ENCODE peak calls at places on chromosome 13, in six cellular contexts. S is endothelial cell of umbilical vein, K is GM12878, X is H1, F is K562, L is HepG2. D is an unnamed sample.
A peak's percentile ranks its signal among the peaks of the same experiment; 100 is the strongest.

GRCh38 chr13:44050450-44051063 is 170.9 kb downstream of the LACC1 start:
- DNase-seq in S (peak; percentile 49), K (no peak), X (no peak), F (peak; percentile 4), L (peak; percentile 7), D (peak; percentile 32)

GRCh38 chr13:74904547-74904946 is 577.4 kb downstream of the TBC1D4 start:
- DNase-seq in S (no peak), K (no peak), X (no peak), F (no peak), L (no peak), D (no peak)

GRCh38 chr13:33016414-33017409 is at the start of gene KL:
- DNase-seq in S (no peak), K (no peak), X (no peak), F (no peak), L (no peak), D (no peak)

GRCh38 chr13:23319915-23320224 is 113.6 kb downstream of the SACS start:
- DNase-seq in S (no peak), K (no peak), X (no peak), F (no peak), L (no peak), D (no peak)

GRCh38 chr13:73040968-73041580 is 17.7 kb upstream of the KLF5 start:
- DNase-seq in S (no peak), K (no peak), X (no peak), F (no peak), L (peak; percentile 24), D (no peak)

GRCh38 chr13:65966991-65967451 is 1263.1 kb downstream of the PCDH9 start:
- DNase-seq in S (peak; percentile 36), K (no peak), X (peak; percentile 25), F (peak; percentile 2), L (peak; percentile 34), D (peak; percentile 60)

GRCh38 chr13:99185606-99186005 is 15.0 kb upstream of the UBAC2 start:
- DNase-seq in S (no peak), K (no peak), X (no peak), F (no peak), L (no peak), D (no peak)

GRCh38 chr13:98396071-98396710 is 180.7 kb downstream of the STK24 start:
- DNase-seq in S (no peak), K (no peak), X (no peak), F (no peak), L (no peak), D (no peak)

DNA sequence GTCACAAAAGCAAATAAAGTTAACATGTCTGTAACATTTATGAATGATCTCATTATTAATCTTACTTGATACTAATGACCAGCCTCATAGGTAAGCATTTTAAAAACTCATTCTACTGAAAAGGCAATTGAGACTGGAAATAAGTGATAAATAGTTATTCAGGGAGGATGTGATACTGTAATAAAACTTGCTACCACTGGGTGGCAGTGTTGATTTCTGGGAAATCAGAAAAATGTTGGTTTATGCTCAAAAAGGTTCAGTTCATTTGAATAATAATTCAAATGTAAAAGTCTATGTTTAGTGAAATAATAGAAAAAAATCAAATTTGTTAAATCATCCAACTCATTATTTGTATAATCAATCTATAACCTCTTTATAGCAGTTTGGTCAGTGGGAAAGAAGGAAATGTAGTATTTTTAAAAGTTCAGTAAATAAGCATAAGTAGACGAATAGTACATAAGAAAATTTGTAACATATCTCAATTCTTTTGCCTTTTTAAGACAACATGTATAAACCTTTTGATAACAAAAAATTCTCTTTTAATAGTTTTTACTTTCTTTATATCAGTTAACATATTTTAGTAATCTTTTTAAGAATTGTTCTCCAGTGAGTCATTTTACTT is 9.6 kb downstream of the ABHD13 start:
- DNase-seq in S (peak; percentile 55), K (no peak), X (no peak), F (peak; percentile 29), L (peak; percentile 21), D (peak; percentile 19)
- H4K20me1 ChIP-seq in S (peaks cover 9% of the 10 kb centered on the region), K (no peaks in the 10 kb centered on the region), X (peaks cover 2% of the 10 kb centered on the region), F (no peaks in the 10 kb centered on the region), L (peaks cover 12% of the 10 kb centered on the region), D (no peaks in the 10 kb centered on the region)

GRCh38 chr13:113791226-113791625 is 32.2 kb downstream of the TMEM255B start:
- DNase-seq in S (no peak), K (no peak), X (no peak), F (no peak), L (no peak), D (no peak)
- TF ChIP-seq POLR2A in S (no peak), K (no peak), X (no peak), F (no peak), L (no peak), D (no peak)

GRCh38 chr13:26423634-26424033 is 133.8 kb upstream of the WASF3 start:
- DNase-seq in S (no peak), K (no peak), X (no peak), F (no peak), L (no peak), D (no peak)

GRCh38 chr13:26420282-26420960 is 137.1 kb upstream of the WASF3 start:
- DNase-seq in S (no peak), K (no peak), X (no peak), F (no peak), L (peak; percentile 36), D (no peak)

GRCh38 chr13:26422036-26422435 is 135.4 kb upstream of the WASF3 start:
- DNase-seq in S (no peak), K (no peak), X (no peak), F (no peak), L (no peak), D (no peak)

GRCh38 chr13:26424181-26424580 is 133.3 kb upstream of the WASF3 start:
- DNase-seq in S (no peak), K (no peak), X (no peak), F (no peak), L (no peak), D (no peak)

DNA sequence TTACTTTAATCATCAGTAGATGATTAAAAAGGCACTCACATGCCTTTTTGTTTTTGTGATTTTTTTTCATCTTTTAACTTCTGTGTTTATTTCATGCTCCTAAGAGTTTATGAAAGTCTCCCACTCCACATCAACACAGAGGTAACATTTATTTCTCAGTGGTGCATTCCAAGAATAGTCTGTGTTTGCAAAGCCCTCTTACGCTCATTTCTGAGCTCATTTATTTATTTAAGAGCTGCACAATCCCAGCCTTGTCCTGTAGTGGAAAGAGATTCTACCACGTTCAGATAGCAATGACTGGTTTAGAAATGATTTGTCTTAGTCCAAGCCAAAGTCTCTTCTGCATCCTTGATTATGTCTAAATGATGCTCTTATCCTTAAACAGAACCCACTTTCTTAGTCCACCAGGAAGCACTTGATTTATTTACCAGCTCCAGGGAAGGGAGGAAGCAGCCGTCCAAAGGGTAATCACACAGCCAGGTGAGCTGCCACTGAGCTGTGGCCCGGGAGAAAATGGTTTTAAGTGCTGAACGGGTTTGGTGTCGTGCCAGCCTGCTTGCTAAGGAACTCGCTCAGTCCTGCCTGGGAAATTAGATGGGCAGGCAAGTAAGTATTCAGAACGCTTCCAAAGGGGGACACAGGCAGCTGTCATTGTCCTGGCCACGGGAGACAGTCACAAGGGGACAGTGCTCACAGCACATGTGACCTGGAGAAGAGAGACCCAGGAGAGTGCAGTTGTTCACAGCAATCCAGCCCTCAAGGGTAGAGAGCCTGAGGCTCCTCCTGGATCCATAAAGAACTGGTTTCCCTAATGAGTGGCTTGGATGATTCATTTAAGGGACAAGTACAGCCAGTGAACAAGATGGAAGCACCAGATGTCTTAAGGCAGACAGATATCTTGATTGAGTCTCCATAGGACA is 131.8 kb upstream of the WASF3 start:
- DNase-seq in S (no peak), K (no peak), X (no peak), F (no peak), L (peak; percentile 34), D (no peak)
- TF ChIP-seq POLR2AphosphoS5 in S (no peak), K (no peak), X (no peak), F (no peak), L (no peak), D (no peak)

GRCh38 chr13:113607056-113607455 is 22.5 kb downstream of the TFDP1 start:
- DNase-seq in S (no peak), K (no peak), X (no peak), F (no peak), L (no peak), D (no peak)
- H4K20me1 ChIP-seq in S (no peaks in the 10 kb centered on the region), K (peaks cover under 1% of the 10 kb centered on the region), X (peaks cover 11% of the 10 kb centered on the region), F (no peaks in the 10 kb centered on the region), L (peaks cover 1% of the 10 kb centered on the region), D (no peaks in the 10 kb centered on the region)

DNA sequence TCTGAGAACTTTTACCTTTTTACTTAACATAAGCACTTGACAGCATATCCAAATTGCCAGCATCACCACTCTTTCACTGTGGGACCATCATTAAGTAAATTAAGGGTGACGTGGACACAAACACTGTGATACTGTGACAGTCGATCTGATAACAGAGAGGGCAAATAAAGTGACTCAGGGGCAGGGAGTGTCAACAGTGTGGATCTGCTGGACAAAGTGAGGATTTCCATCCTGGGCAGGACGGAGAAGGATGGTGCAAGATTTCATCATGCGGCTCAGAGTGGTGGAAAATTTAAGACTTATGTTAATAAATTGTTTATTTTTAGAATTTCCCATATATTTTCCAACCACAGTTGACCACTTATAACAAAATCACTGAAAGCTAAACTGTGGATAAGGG is 60.0 kb upstream of the WDFY2 start:
- DNase-seq in S (no peak), K (no peak), X (no peak), F (no peak), L (peak; percentile 95), D (no peak)
- TF ChIP-seq POLR2A in S (no peak), K (no peak), X (no peak), F (no peak), L (no peak), D (no peak)

GRCh38 chr13:35956074-35956473 is 175.1 kb downstream of the DCLK1 start:
- DNase-seq in S (no peak), K (no peak), X (no peak), F (no peak), L (no peak), D (no peak)

GRCh38 chr13:35953537-35954206 is 177.5 kb downstream of the DCLK1 start:
- DNase-seq in S (peak; percentile 79), K (no peak), X (peak; percentile 65), F (peak; percentile 14), L (peak; percentile 12), D (peak; percentile 13)

GRCh38 chr13:35957996-35958395 is 173.2 kb downstream of the DCLK1 start:
- DNase-seq in S (no peak), K (no peak), X (no peak), F (no peak), L (no peak), D (no peak)

GRCh38 chr13:35954207-35954560 is 177.0 kb downstream of the DCLK1 start:
- DNase-seq in S (no peak), K (no peak), X (no peak), F (no peak), L (no peak), D (no peak)

GRCh38 chr13:35957174-35957867 is 173.9 kb downstream of the DCLK1 start:
- DNase-seq in S (no peak), K (no peak), X (no peak), F (no peak), L (no peak), D (no peak)
- TF ChIP-seq POLR2AphosphoS5 in S (no peak), K (no peak), X (no peak), F (no peak), L (no peak), D (no peak)

GRCh38 chr13:27660511-27660910 is 38.8 kb downstream of the POLR1D start:
- DNase-seq in S (no peak), K (no peak), X (no peak), F (no peak), L (no peak), D (no peak)
- H4K20me1 ChIP-seq in S (no peaks in the 10 kb centered on the region), K (no peaks in the 10 kb centered on the region), X (peaks cover 3% of the 10 kb centered on the region), F (no peaks in the 10 kb centered on the region), L (no peaks in the 10 kb centered on the region), D (no peaks in the 10 kb centered on the region)

D was measured in HCT116.